ENCODE peak calls at places on chromosomes 4 and X, in eight cellular contexts. W, U, L, S, G, H, O and I are unnamed samples.

GRCh38 chr4:46329118-46329976 is 60.6 kb downstream of the GABRA2 start:
- DNase-seq in W (no peak), U (no peak), L (peak), S (peak), G (peak), H (no peak), O (no peak), I (peak)

GRCh38 chr4:6056976-6057766 is 38.9 kb upstream of the C4orf50 start:
- DNase-seq in W (no peak), U (no peak), L (no peak), S (no peak), G (no peak), H (no peak), O (no peak), I (no peak)

GRCh38 chr4:2259036-2259540 is 2.8 kb downstream of the MXD4 start:
- DNase-seq in W (peak), U (peak), L (no peak), S (no peak), G (no peak), H (peak), O (peak), I (peak)

GRCh38 chr4:36388710-36389109 is 107.3 kb downstream of the DTHD1 start:
- DNase-seq in W (no peak), U (no peak), L (no peak), S (peak), G (peak), H (no peak), O (no peak), I (no peak)

GRCh38 chr4:5708829-5709680 is 696 bp upstream of the EVC2 start:
- DNase-seq in W (no peak), U (no peak), L (no peak), S (no peak), G (peak), H (no peak), O (peak), I (no peak)

GRCh38 chr4:176778063-176778462 is 14.7 kb downstream of the VEGFC start:
- DNase-seq in W (no peak), U (no peak), L (no peak), S (no peak), G (no peak), H (no peak), O (no peak), I (no peak)

GRCh38 chr4:857461-857860 is 31.5 kb upstream of the CPLX1 start:
- DNase-seq in W (no peak), U (no peak), L (no peak), S (no peak), G (no peak), H (no peak), O (no peak), I (no peak)

GRCh38 chrX:23341452-23341851 is 6.8 kb downstream of the PTCHD1 start:
- DNase-seq in W (no peak), U (no peak), L (no peak), S (no peak), G (peak), H (no peak), O (no peak), I (no peak)

GRCh38 chr4:54726907-54727306 is 69.2 kb downstream of the KIT start:
- DNase-seq in W (no peak), U (no peak), L (no peak), S (no peak), G (no peak), H (no peak), O (no peak), I (no peak)

GRCh38 chrX:77415161-77415560 is 32.0 kb upstream of the FGF16 start:
- DNase-seq in W (no peak), U (no peak), L (no peak), S (peak), G (peak), H (no peak), O (no peak), I (no peak)

GRCh38 chr4:2511645-2512131 is 24.8 kb upstream of the FAM193A start:
- DNase-seq in W (no peak), U (no peak), L (no peak), S (no peak), G (no peak), H (no peak), O (no peak), I (no peak)

GRCh38 chr4:170743633-170744032 is 653.9 kb upstream of the AADAT start:
- DNase-seq in W (no peak), U (no peak), L (no peak), S (no peak), G (no peak), H (no peak), O (no peak), I (peak)

GRCh38 chrX:57137481-57137880 is 284 bp upstream of the SPIN2A start:
- DNase-seq in W (no peak), U (no peak), L (no peak), S (no peak), G (peak), H (no peak), O (no peak), I (no peak)

GRCh38 chr4:94634266-94634665 is 123.5 kb upstream of the BMPR1B start:
- DNase-seq in W (no peak), U (no peak), L (no peak), S (no peak), G (no peak), H (no peak), O (no peak), I (no peak)

GRCh38 chrX:116173006-116173405 is 2.5 kb downstream of the AGTR2 start:
- DNase-seq in W (no peak), U (no peak), L (no peak), S (no peak), G (no peak), H (no peak), O (no peak), I (peak)

GRCh38 chrX:34918091-34918736 is 24.4 kb upstream of the FAM47B start:
- DNase-seq in W (no peak), U (no peak), L (no peak), S (no peak), G (no peak), H (no peak), O (no peak), I (no peak)

GRCh38 chrX:103722505-103722904 is 11.8 kb downstream of the TMEM31 start:
- DNase-seq in W (no peak), U (no peak), L (no peak), S (no peak), G (no peak), H (no peak), O (no peak), I (peak)

GRCh38 chrX:13761606-13762005 is 27.1 kb downstream of the OFD1 start:
- DNase-seq in W (no peak), U (no peak), L (no peak), S (peak), G (peak), H (no peak), O (no peak), I (no peak)

GRCh38 chr4:52202251-52202779 is 151.2 kb downstream of the SPATA18 start:
- DNase-seq in W (no peak), U (no peak), L (no peak), S (no peak), G (peak), H (no peak), O (no peak), I (no peak)

GRCh38 chrX:45851434-45851991 is 650.8 kb upstream of the DIPK2B start:
- DNase-seq in W (no peak), U (peak), L (no peak), S (no peak), G (peak), H (no peak), O (peak), I (peak)

GRCh38 chr4:66681962-66682361 is 863.3 kb downstream of the CENPC start:
- DNase-seq in W (no peak), U (no peak), L (no peak), S (no peak), G (no peak), H (no peak), O (no peak), I (no peak)

GRCh38 chrX:2677764-2678163 is 13.3 kb upstream of the CD99 start:
- DNase-seq in W (peak), U (peak), L (peak), S (no peak), G (peak), H (no peak), O (peak), I (peak)

GRCh38 chr4:73679836-73680235 is 59.6 kb upstream of the RASSF6 start:
- DNase-seq in W (no peak), U (no peak), L (no peak), S (no peak), G (no peak), H (no peak), O (no peak), I (no peak)

GRCh38 chrX:38247051-38247450 is 26.4 kb upstream of the SRPX start:
- DNase-seq in W (no peak), U (no peak), L (no peak), S (no peak), G (no peak), H (no peak), O (no peak), I (no peak)

GRCh38 chrX:139967300-139967699 is 2.0 kb upstream of the CXorf66 start:
- DNase-seq in W (no peak), U (no peak), L (no peak), S (peak), G (peak), H (no peak), O (no peak), I (no peak)

GRCh38 chrX:10549280-10549679 is 71.1 kb downstream of the MID1 start:
- DNase-seq in W (no peak), U (no peak), L (no peak), S (no peak), G (no peak), H (no peak), O (no peak), I (no peak)

GRCh38 chr4:94412019-94413017 is 39.4 kb upstream of the PDLIM5 start:
- DNase-seq in W (no peak), U (no peak), L (peak), S (no peak), G (no peak), H (no peak), O (no peak), I (no peak)

GRCh38 chr4:21769404-21770147 is 179.0 kb downstream of the KCNIP4 start:
- DNase-seq in W (no peak), U (no peak), L (peak), S (peak), G (no peak), H (no peak), O (no peak), I (no peak)

GRCh38 chr4:26083987-26084386 is 170.0 kb downstream of the SMIM20 start:
- DNase-seq in W (no peak), U (no peak), L (peak), S (no peak), G (peak), H (no peak), O (no peak), I (no peak)